ENCODE peak calls at places on chromosomes 13 and 19, in four cellular contexts. R, W, X and K are unnamed samples.

GRCh38 chr13:23547000-23547590 is 23.1 kb upstream of the TNFRSF19 start:
- DNase-seq in R (no peak), W (no peak), X (no peak), K (no peak)

GRCh38 chr19:49106648-49107135 is 7.5 kb upstream of the LIN7B start:
- DNase-seq in R (peak), W (no peak), X (no peak), K (no peak)

GRCh38 chr19:6374179-6374709 is 1.5 kb downstream of the PSPN start:
- DNase-seq in R (no peak), W (no peak), X (no peak), K (no peak)

GRCh38 chr13:112703935-112704633 is 14.2 kb downstream of the ATP11A start:
- DNase-seq in R (no peak), W (no peak), X (no peak), K (no peak)

GRCh38 chr19:46529622-46530451 is 34.2 kb upstream of the PNMA8B start:
- DNase-seq in R (peak), W (peak), X (peak), K (peak)

GRCh38 chr19:39237200-39238184 is 7.3 kb downstream of the IFNL3 start:
- DNase-seq in R (peak), W (no peak), X (peak), K (peak)

GRCh38 chr19:5727453-5728050 is 7.1 kb downstream of the CATSPERD start:
- DNase-seq in R (no peak), W (no peak), X (no peak), K (no peak)

GRCh38 chr13:71240906-71241305 is 626.1 kb downstream of the DACH1 start:
- DNase-seq in R (no peak), W (no peak), X (no peak), K (no peak)

GRCh38 chr19:16324384-16325160 is at the start of gene KLF2:
- DNase-seq in R (peak), W (peak), X (peak), K (peak)

GRCh38 chr13:75468098-75468497 is 13.9 kb downstream of the TBC1D4 start:
- DNase-seq in R (no peak), W (no peak), X (no peak), K (no peak)

GRCh38 chr13:41746259-41746658 is 214.7 kb downstream of the VWA8 start:
- DNase-seq in R (no peak), W (peak), X (no peak), K (no peak)